ENCODE peak calls at places on chromosomes 13 and 19, in four cellular contexts. H is left lung, M is heart left ventricle, Z is uterus. F is an unnamed sample.
A peak's percentile ranks its signal among the peaks of the same experiment; 100 is the strongest.

GRCh38 chr13:91286317-91286716 is 61.2 kb upstream of the MIR17HG start:
- DNase-seq in M (no peak), Z (no peak), H (no peak), F (no peak)

GRCh38 chr19:2428027-2428690 is 773 bp upstream of the TIMM13 start:
- DNase-seq in Z (peak; percentile 40), H (no peak), M (no peak), F (peak; percentile 49)

GRCh38 chr19:2083174-2083854 is 12.8 kb downstream of the MOB3A start:
- DNase-seq in M (peak; percentile 44), H (no peak), Z (no peak), F (no peak)

GRCh38 chr19:41882568-41883462 is at the start of gene ARHGEF1:
- DNase-seq in M (peak; percentile 84), H (peak; percentile 76), Z (peak; percentile 51), F (peak; percentile 68)

GRCh38 chr19:31214086-31214485 is 135.2 kb downstream of the TSHZ3 start:
- DNase-seq in M (peak; percentile 44), Z (peak; percentile 40), H (peak; percentile 75), F (peak; percentile 80)

GRCh38 chr13:100203696-100204367 is 114.9 kb downstream of the PCCA start:
- DNase-seq in M (no peak), H (no peak), Z (no peak), F (no peak)

GRCh38 chr13:113410472-113411201 is 42.7 kb downstream of the ADPRHL1 start:
- DNase-seq in M (peak; percentile 18), H (peak; percentile 32), Z (peak; percentile 37), F (peak; percentile 84)

GRCh38 chr19:54026656-54027055 is 35.2 kb downstream of the CACNG6 start:
- DNase-seq in Z (no peak), H (no peak), M (no peak), F (no peak)

GRCh38 chr13:49388256-49388655 is 55.6 kb downstream of the CAB39L start:
- DNase-seq in H (no peak), Z (no peak), M (no peak), F (no peak)

GRCh38 chr13:28548872-28549271 is 53.9 kb upstream of the FLT1 start:
- DNase-seq in Z (no peak), H (no peak), M (no peak), F (no peak)

GRCh38 chr19:2627319-2627829 is 75.1 kb downstream of the GNG7 start:
- DNase-seq in Z (peak; percentile 41), H (peak; percentile 85), M (peak; percentile 56), F (peak; percentile 94)

GRCh38 chr13:34360702-34361101 is 542.8 kb downstream of the RFC3 start:
- DNase-seq in Z (no peak), M (no peak), H (no peak), F (no peak)

GRCh38 chr19:44596428-44597130 is 16.8 kb upstream of the IGSF23 start:
- DNase-seq in M (no peak), Z (no peak), H (no peak), F (no peak)

GRCh38 chr13:36533806-36534205 is 101.5 kb downstream of the CCNA1 start:
- DNase-seq in M (no peak), H (no peak), Z (no peak), F (no peak)

GRCh38 chr19:10364644-10365043 is 15.7 kb downstream of the TYK2 start:
- DNase-seq in M (no peak), H (no peak), Z (no peak), F (no peak)

GRCh38 chr13:47672982-47673670 is 327.9 kb downstream of the SUCLA2 start:
- DNase-seq in Z (no peak), M (no peak), H (no peak), F (no peak)

GRCh38 chr13:97223711-97224461 is 1.8 kb downstream of the MBNL2 start:
- DNase-seq in Z (peak; percentile 54), M (peak; percentile 59), H (peak; percentile 59), F (peak; percentile 56)

GRCh38 chr13:40665754-40666057 is 735 bp downstream of the FOXO1 start:
- DNase-seq in H (no peak), Z (no peak), M (no peak), F (no peak)

GRCh38 chr19:42487025-42487797 is 41.1 kb downstream of the CEACAM1 start:
- DNase-seq in M (no peak), H (no peak), Z (no peak), F (no peak)

GRCh38 chr13:44810067-44810840 is 179.0 kb downstream of the NUFIP1 start:
- DNase-seq in M (no peak), H (no peak), Z (no peak), F (no peak)

GRCh38 chr13:94712287-94712811 is at the start of gene SOX21:
- DNase-seq in H (no peak), M (no peak), Z (no peak), F (no peak)

GRCh38 chr13:74191036-74191809 is 57.0 kb upstream of the KLF12 start:
- DNase-seq in H (no peak), Z (no peak), M (no peak), F (no peak)

GRCh38 chr19:17953869-17954268 is 13.0 kb upstream of the KCNN1 start:
- DNase-seq in H (no peak), M (no peak), Z (no peak), F (no peak)

GRCh38 chr13:24080134-24080533 is 80.4 kb upstream of the SPATA13 start:
- DNase-seq in M (no peak), Z (no peak), H (no peak), F (no peak)
- TF ChIP-seq CTCF in M (no peak), Z (no peak), H (no peak), F (no peak)

DNA sequence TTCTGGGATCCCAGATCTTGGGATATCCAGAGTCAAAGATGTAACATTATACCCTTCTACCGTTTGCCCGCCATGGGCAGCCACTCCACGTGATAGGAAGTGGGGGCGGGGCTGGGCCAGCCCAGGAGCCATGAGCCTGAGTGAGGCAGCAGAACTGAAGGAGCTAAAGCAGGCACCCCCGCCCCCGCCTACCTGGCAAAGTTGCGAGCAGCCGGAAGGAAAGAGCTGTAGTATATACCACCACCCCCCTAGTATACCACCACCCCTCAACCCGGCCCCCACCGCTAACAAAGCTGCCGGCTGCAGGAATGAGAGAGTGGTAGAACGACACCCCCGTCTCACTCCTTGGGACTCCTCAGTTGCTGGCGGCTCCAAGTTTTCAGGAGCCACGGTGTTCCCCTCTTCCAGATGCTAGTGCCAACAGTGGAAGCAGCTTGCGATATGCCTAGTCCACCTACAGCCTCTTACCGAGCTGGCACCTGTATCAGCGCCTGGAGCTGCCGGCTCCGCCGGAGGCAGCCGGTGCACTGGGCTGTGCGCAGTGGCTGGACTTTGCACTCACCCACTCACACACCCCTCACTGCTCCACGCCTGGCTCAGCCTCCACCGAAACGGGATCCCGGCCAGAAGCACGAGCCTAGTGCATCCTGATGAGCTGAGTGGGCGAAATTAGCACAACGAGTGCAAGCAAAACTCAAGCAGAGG is 230.7 kb upstream of the PRR20A start:
- DNase-seq in M (no peak), Z (no peak), H (no peak), F (no peak)
- H3K4me3 ChIP-seq in M (no peak overlapping the region), Z (no peak overlapping the region), H (no peak overlapping the region), F (no peak overlapping the region)

DNA sequence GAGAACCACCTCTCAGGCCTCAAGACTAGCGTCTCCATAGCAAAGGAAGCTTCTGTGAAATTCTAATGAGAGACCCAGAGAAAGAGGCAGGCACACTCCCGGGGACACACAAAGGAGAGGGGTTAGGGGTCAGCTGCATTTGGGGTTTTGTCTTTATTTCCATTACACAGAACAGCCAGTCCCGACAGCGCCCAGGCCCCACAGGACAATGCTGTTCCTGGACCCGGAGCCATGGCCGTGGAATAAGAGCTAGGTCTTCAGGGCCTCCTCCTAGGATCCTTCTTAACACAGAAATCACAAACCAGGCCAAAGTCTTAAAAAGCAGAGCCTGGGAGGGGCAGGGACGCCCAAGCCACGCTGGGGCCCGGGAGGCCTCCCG is 22.8 kb downstream of the KCTD15 start:
- DNase-seq in M (no peak), Z (no peak), H (no peak), F (no peak)
- H3K27ac ChIP-seq in M (peak overlapping the region; percentile 81), Z (peak overlapping the region; percentile 69), H (peak overlapping the region; percentile 77), F (peak overlapping the region; percentile 27)

GRCh38 chr13:69565334-69565733 is 542.3 kb upstream of the ATXN8OS start:
- DNase-seq in M (no peak), H (no peak), Z (no peak), F (no peak)
- TF ChIP-seq CTCF in M (no peak), H (no peak), Z (no peak), F (no peak)

GRCh38 chr13:110305544-110305943 is 1.4 kb downstream of the COL4A1 start:
- DNase-seq in Z (no peak), H (no peak), M (no peak), F (no peak)

GRCh38 chr13:110306960-110307696 is at the start of the genes COL4A1 and COL4A2:
- DNase-seq in Z (peak; percentile 90), M (peak; percentile 89), H (peak; percentile 56), F (peak; percentile 83)

GRCh38 chr13:110305001-110305400 is 2.0 kb downstream of the COL4A1 start:
- DNase-seq in Z (no peak), M (peak; percentile 5), H (no peak), F (no peak)

GRCh38 chr13:110306340-110306959 is 507 bp downstream of the COL4A1 start:
- DNase-seq in Z (peak; percentile 46), M (peak; percentile 53), H (no peak), F (no peak)

GRCh38 chr13:110305949-110306339 is 1.0 kb downstream of the COL4A1 start:
- DNase-seq in Z (no peak), H (no peak), M (peak; percentile 35), F (no peak)
- H3K4me3 ChIP-seq in Z (peak overlapping the region; percentile 85), H (peak overlapping the region; percentile 71), M (peak overlapping the region; percentile 99), F (peak overlapping the region; percentile 77)